ENCODE peak calls at places on chromosomes 4 and X, in four cellular contexts. V, G, N and U are unnamed samples.

GRCh38 chr4:169024762-169025161 is 14.7 kb upstream of the CBR4 start:
- DNase-seq in G (peak), N (peak), V (peak), U (peak)

GRCh38 chr4:122854860-122855259 is 28.2 kb downstream of the FGF2 start:
- DNase-seq in V (no peak), G (no peak), N (no peak), U (no peak)

GRCh38 chr4:105473340-105474109 is at the start of gene PPA2:
- DNase-seq in N (peak), V (peak), G (peak), U (peak)

GRCh38 chr4:2248821-2249261 is 6.9 kb upstream of the HAUS3 start:
- DNase-seq in G (no peak), N (no peak), V (no peak), U (no peak)

GRCh38 chrX:84715315-84715714 is 213.1 kb upstream of the HDX start:
- DNase-seq in G (no peak), V (no peak), N (no peak), U (no peak)

GRCh38 chr4:14726441-14727405 is 275.6 kb upstream of the CPEB2 start:
- DNase-seq in V (peak), N (peak), G (peak), U (peak)

GRCh38 chr4:150493846-150494245 is 88.1 kb upstream of the MAB21L2 start:
- DNase-seq in G (peak), N (no peak), V (peak), U (no peak)

GRCh38 chrX:103831803-103832544 is at the start of gene RAB9B:
- DNase-seq in V (peak), G (no peak), N (no peak), U (no peak)

GRCh38 chrX:24870143-24870542 is 145.6 kb downstream of the ARX start:
- DNase-seq in V (peak), G (peak), N (peak), U (peak)

GRCh38 chr4:102799816-102800215 is 27.5 kb downstream of the UBE2D3 start:
- DNase-seq in V (peak), G (no peak), N (no peak), U (no peak)

GRCh38 chrX:48530736-48531135 is 8.8 kb upstream of the TBC1D25 start:
- DNase-seq in N (no peak), G (no peak), V (peak), U (no peak)

GRCh38 chrX:3345281-3346081 is 971 bp downstream of the MXRA5 start:
- DNase-seq in V (peak), G (no peak), N (no peak), U (peak)

GRCh38 chr4:578451-579443 is 2.7 kb upstream of the TMEM271 start:
- DNase-seq in N (no peak), V (no peak), G (no peak), U (no peak)

GRCh38 chr4:120682981-120683380 is 239.5 kb downstream of the PRDM5 start:
- DNase-seq in G (no peak), V (peak), N (no peak), U (no peak)

GRCh38 chr4:48831532-48832015 is 686 bp downstream of the OCIAD1 start:
- DNase-seq in G (no peak), V (peak), N (no peak), U (peak)

GRCh38 chr4:113050361-113050760 is 908 bp downstream of the ANK2 start:
- DNase-seq in G (no peak), N (no peak), V (no peak), U (no peak)

GRCh38 chr4:15695240-15695699 is 7.6 kb upstream of the BST1 start:
- DNase-seq in V (peak), N (peak), G (peak), U (peak)

GRCh38 chr4:13559414-13559813 is 15.1 kb upstream of the NKX3-2 start:
- DNase-seq in N (no peak), G (peak), V (peak), U (peak)

GRCh38 chr4:8067945-8068894 is 90.4 kb downstream of the ABLIM2 start:
- DNase-seq in V (no peak), G (no peak), N (no peak), U (no peak)

GRCh38 chr4:8070751-8071718 is 87.6 kb downstream of the ABLIM2 start:
- DNase-seq in N (no peak), V (no peak), G (no peak), U (no peak)

GRCh38 chr4:8067274-8067936 is 91.2 kb downstream of the ABLIM2 start:
- DNase-seq in V (no peak), N (no peak), G (no peak), U (no peak)

GRCh38 chr4:8071741-8072140 is 86.9 kb downstream of the ABLIM2 start:
- DNase-seq in N (no peak), V (no peak), G (no peak), U (no peak)

DNA sequence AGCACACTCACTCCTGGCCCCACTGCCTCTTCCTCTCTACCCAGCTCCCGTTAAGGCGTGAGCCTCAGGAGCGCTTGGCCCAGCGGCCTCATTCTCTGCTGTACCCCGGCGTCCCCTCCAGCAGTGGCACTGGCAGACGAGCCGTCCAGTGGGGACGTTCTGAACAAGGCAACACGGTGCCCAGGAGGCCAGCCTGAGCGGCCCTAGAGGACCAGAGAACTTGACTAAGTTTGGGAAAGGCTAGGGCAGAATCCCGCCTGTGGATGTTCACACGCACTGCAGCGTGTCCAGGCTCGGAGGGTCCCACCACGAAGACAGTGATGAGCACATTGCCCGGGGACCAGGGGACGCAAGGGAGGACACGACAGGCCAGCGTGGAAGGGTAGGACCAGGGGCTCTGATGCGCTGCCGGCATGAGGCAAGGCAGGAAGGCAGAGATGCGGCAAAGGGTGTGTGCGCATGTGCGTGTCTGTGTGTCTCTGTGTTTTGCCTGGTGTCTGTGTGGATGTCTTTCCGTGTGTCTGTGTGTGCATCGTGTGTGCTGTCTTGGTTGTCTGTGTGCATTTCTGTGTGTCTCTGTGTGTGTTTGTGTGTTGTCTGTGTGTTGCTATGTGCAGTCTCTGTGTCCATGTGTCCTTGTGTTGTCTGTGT is 89.4 kb downstream of the ABLIM2 start:
- DNase-seq in N (no peak), G (no peak), V (no peak), U (no peak)
- H3K4me3 ChIP-seq in N (no peak), G (no peak), V (no peak), U (no peak)

DNA sequence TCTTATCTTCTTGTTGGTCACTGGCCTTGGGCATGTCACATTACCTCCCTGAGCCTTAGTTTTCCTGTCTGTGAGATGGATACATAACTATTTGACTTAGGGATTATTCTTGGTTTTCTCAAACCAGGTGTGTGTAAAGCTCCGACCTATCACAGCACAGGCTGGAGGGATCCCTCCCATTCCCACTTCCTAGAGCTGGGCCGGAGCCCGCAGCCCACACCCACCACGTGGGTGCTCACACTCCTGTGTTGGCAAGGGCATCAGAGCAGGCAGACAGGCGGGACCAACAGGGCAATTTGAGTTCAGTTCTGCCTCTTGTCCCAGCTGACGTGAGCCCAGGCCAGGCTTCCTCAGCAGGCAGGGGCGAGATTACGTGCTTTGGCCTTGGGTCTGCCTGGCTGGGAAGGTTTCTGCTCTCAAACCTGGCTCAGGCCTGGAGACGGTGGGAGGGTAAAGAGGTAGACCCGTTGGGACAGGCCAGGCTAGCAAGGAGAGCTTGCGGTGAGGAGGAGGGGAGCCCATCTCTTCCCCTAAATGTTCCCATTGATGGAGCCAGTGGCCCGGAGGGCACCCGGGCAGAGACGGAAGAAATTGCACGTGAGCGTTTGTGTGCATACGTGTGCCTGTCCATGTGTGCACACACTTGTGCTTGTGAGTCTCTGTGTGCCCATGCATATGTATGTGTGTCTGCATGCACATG is 734 bp upstream of the SH3TC1 start:
- DNase-seq in G (no peak), N (no peak), V (no peak), U (no peak)
- H3K4me3 ChIP-seq in G (no peak), N (peak), V (no peak), U (no peak)

GRCh38 chr4:174215055-174215454 is 68.4 kb downstream of the FBXO8 start:
- DNase-seq in V (no peak), G (no peak), N (no peak), U (no peak)

GRCh38 chr4:174216935-174217272 is 66.6 kb downstream of the FBXO8 start:
- DNase-seq in G (no peak), N (no peak), V (no peak), U (no peak)

GRCh38 chr4:174215936-174216699 is 67.3 kb downstream of the FBXO8 start:
- DNase-seq in G (no peak), V (no peak), N (no peak), U (no peak)

GRCh38 chr4:174218127-174218790 is 65.2 kb downstream of the FBXO8 start:
- DNase-seq in N (no peak), V (peak), G (no peak), U (no peak)

DNA sequence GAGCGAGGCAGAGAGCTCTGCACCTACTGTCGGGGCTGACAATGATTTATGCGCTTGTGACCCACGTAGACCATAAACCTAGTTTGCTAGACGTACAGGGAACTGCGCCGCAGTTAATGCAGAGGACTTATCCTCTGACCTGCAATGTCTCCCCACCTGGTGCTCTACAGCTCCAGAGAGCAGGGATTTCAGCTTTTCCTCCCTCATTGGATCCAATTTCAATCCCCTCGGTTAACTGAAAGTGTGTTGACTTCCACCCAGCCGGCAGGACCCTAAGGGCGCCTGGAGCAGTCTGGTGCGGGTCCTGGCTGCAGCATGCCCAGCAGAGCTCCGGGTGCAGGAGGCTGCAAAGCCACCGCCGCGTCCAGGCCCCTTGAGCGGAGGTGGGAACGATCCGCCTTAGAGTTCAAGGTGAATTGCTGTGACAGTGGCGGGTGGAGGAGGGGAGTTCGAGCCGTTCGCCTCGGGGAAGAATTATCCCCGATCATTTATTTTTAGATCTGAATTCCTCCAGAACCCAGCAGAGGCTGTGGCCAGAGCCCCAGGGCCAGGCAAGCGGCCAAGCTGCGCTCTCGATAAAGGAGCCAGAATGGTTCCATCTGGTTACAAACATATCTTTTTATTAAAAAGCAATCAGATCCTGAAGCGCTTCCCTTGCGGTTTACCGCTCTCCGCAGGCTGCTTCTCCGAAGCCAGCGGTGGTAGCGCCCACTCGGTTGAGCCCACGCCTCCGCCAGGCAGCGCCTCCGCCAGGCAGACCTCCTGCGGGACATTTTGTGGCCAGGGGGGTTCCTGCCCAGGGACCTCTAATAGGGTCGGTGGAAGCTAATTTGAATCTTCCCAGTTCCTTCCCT is 66.0 kb downstream of the FBXO8 start:
- DNase-seq in N (no peak), G (peak), V (peak), U (peak)
- H3K4me3 ChIP-seq in N (peak), G (peak), V (peak), U (peak)

GRCh38 chrX:39773923-39774803 is 323.6 kb downstream of the BCOR start:
- DNase-seq in G (no peak), N (no peak), V (no peak), U (peak)
- H3K4me3 ChIP-seq in G (no peak), N (no peak), V (no peak), U (no peak)